ENCODE peak calls at places on chromosomes 3 and 15, in nine cellular contexts. One of them, this sample, is unnamed.

GRCh38 chr15:27473846-27474245 is 502.9 kb downstream of the GABRG3 start:
- DNase-seq in neuronal stem cell: no peak
- DNase-seq in PC-9: no peak
- DNase-seq in neural progenitor cell: no peak
- DNase-seq in K562: no peak
- DNase-seq in MM.1S: no peak
- DNase-seq in adrenal gland: no peak
- DNase-seq in CD4-positive, alpha-beta memory T cell: no peak
- DNase-seq in H9: no peak
- DNase-seq in this sample: no peak

GRCh38 chr15:29670945-29671307 is 151.3 kb downstream of the TJP1 start:
- DNase-seq in CD4-positive, alpha-beta memory T cell: no peak
- DNase-seq in PC-9: peak; percentile 68
- DNase-seq in MM.1S: no peak
- DNase-seq in adrenal gland: no peak
- DNase-seq in neuronal stem cell: no peak
- DNase-seq in H9: no peak
- DNase-seq in neural progenitor cell: no peak
- DNase-seq in K562: no peak
- DNase-seq in this sample: no peak

GRCh38 chr3:49255112-49255511 is 21.9 kb downstream of the C3orf62 start:
- DNase-seq in K562: no peak
- DNase-seq in neural progenitor cell: peak; percentile 20
- DNase-seq in neuronal stem cell: no peak
- DNase-seq in CD4-positive, alpha-beta memory T cell: no peak
- DNase-seq in H9: no peak
- DNase-seq in PC-9: no peak
- DNase-seq in MM.1S: peak; percentile 54
- DNase-seq in adrenal gland: no peak
- DNase-seq in this sample: no peak

GRCh38 chr3:130820976-130821375 is 72.9 kb upstream of the ATP2C1 start:
- DNase-seq in K562: no peak
- DNase-seq in adrenal gland: peak; percentile 80
- DNase-seq in H9: no peak
- DNase-seq in MM.1S: no peak
- DNase-seq in CD4-positive, alpha-beta memory T cell: no peak
- DNase-seq in PC-9: peak; percentile 87
- DNase-seq in neuronal stem cell: no peak
- DNase-seq in neural progenitor cell: no peak
- DNase-seq in this sample: no peak

GRCh38 chr3:160968731-160969130 is 136.4 kb downstream of the B3GALNT1 start:
- DNase-seq in MM.1S: no peak
- DNase-seq in K562: no peak
- DNase-seq in neuronal stem cell: no peak
- DNase-seq in PC-9: no peak
- DNase-seq in neural progenitor cell: no peak
- DNase-seq in CD4-positive, alpha-beta memory T cell: no peak
- DNase-seq in H9: no peak
- DNase-seq in adrenal gland: no peak
- DNase-seq in this sample: no peak

GRCh38 chr3:31533169-31533870 is 595 bp downstream of the STT3B start:
- DNase-seq in neural progenitor cell: peak; percentile 71
- DNase-seq in MM.1S: peak; percentile 52
- DNase-seq in adrenal gland: peak; percentile 74
- DNase-seq in CD4-positive, alpha-beta memory T cell: peak; percentile 65
- DNase-seq in PC-9: no peak
- DNase-seq in H9: peak; percentile 40
- DNase-seq in neuronal stem cell: peak; percentile 32
- DNase-seq in K562: peak; percentile 52
- DNase-seq in this sample: peak; percentile 61

GRCh38 chr15:74884428-74885223 is 5.2 kb upstream of the MPI start:
- DNase-seq in K562: no peak
- DNase-seq in CD4-positive, alpha-beta memory T cell: no peak
- DNase-seq in H9: no peak
- DNase-seq in adrenal gland: no peak
- DNase-seq in neural progenitor cell: no peak
- DNase-seq in neuronal stem cell: no peak
- DNase-seq in PC-9: no peak
- DNase-seq in MM.1S: no peak
- DNase-seq in this sample: no peak

GRCh38 chr3:190747566-190747965 is 114.9 kb downstream of the GMNC start:
- DNase-seq in adrenal gland: no peak
- DNase-seq in CD4-positive, alpha-beta memory T cell: no peak
- DNase-seq in PC-9: no peak
- DNase-seq in H9: no peak
- DNase-seq in neuronal stem cell: no peak
- DNase-seq in neural progenitor cell: no peak
- DNase-seq in K562: no peak
- DNase-seq in MM.1S: no peak
- DNase-seq in this sample: no peak

GRCh38 chr3:4588410-4588809 is 95.3 kb downstream of the ITPR1 start:
- DNase-seq in MM.1S: no peak
- DNase-seq in PC-9: no peak
- DNase-seq in neuronal stem cell: no peak
- DNase-seq in H9: no peak
- DNase-seq in K562: no peak
- DNase-seq in CD4-positive, alpha-beta memory T cell: no peak
- DNase-seq in neural progenitor cell: no peak
- DNase-seq in adrenal gland: peak; percentile 81
- DNase-seq in this sample: no peak

GRCh38 chr15:39684215-39684614 is 98.4 kb downstream of the FSIP1 start:
- DNase-seq in H9: no peak
- DNase-seq in CD4-positive, alpha-beta memory T cell: no peak
- DNase-seq in adrenal gland: no peak
- DNase-seq in neuronal stem cell: no peak
- DNase-seq in K562: no peak
- DNase-seq in PC-9: no peak
- DNase-seq in MM.1S: no peak
- DNase-seq in neural progenitor cell: no peak
- DNase-seq in this sample: no peak

GRCh38 chr15:84750583-84751092 is 2.2 kb downstream of the ZNF592 start:
- DNase-seq in adrenal gland: no peak
- DNase-seq in CD4-positive, alpha-beta memory T cell: no peak
- DNase-seq in H9: no peak
- DNase-seq in MM.1S: no peak
- DNase-seq in neuronal stem cell: no peak
- DNase-seq in PC-9: no peak
- DNase-seq in K562: peak; percentile 35
- DNase-seq in neural progenitor cell: peak; percentile 29
- DNase-seq in this sample: no peak

GRCh38 chr15:75723847-75724660 is 11.4 kb upstream of the CSPG4 start:
- DNase-seq in neuronal stem cell: no peak
- DNase-seq in PC-9: no peak
- DNase-seq in K562: peak; percentile 70
- DNase-seq in MM.1S: peak; percentile 67
- DNase-seq in adrenal gland: peak; percentile 95
- DNase-seq in CD4-positive, alpha-beta memory T cell: peak; percentile 25
- DNase-seq in neural progenitor cell: peak; percentile 36
- DNase-seq in H9: no peak
- DNase-seq in this sample: no peak

GRCh38 chr3:72147600-72147999 is 362.7 kb upstream of the PROK2 start:
- DNase-seq in K562: no peak
- DNase-seq in adrenal gland: no peak
- DNase-seq in H9: no peak
- DNase-seq in MM.1S: no peak
- DNase-seq in neural progenitor cell: no peak
- DNase-seq in neuronal stem cell: no peak
- DNase-seq in PC-9: no peak
- DNase-seq in CD4-positive, alpha-beta memory T cell: no peak
- DNase-seq in this sample: no peak

GRCh38 chr15:61974759-61975158 is 85.5 kb downstream of the VPS13C start:
- DNase-seq in neural progenitor cell: no peak
- DNase-seq in K562: no peak
- DNase-seq in neuronal stem cell: no peak
- DNase-seq in MM.1S: peak; percentile 21
- DNase-seq in adrenal gland: no peak
- DNase-seq in CD4-positive, alpha-beta memory T cell: no peak
- DNase-seq in PC-9: peak; percentile 55
- DNase-seq in H9: no peak
- DNase-seq in this sample: no peak

DNA sequence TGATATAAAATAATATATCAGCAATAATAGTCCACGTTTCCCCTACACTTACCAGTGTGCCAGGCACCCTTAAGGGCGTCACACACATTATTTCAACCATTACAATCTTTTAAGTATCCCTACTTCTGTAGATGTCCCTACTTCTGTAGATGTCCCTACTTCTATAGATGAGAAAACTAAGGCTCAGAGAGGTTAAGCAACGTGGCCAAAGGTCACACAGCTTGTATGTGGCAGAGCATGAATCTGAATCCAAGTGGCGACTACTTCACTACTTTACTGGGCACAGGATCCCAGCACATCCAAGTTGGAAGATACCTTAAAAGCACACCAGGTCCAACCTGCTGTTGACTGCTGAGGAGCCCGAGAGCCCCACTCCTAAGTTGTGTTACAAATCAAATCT is 77.5 kb downstream of the TLE3 start:
- DNase-seq in MM.1S: no peak
- DNase-seq in neuronal stem cell: no peak
- DNase-seq in PC-9: no peak
- DNase-seq in CD4-positive, alpha-beta memory T cell: no peak
- DNase-seq in adrenal gland: no peak
- DNase-seq in K562: no peak
- DNase-seq in neural progenitor cell: no peak
- DNase-seq in H9: no peak
- DNase-seq in this sample: no peak
- H3K4me1 ChIP-seq in MM.1S: peaks cover 68% of the 10 kb centered on the region
- H3K4me1 ChIP-seq in neuronal stem cell: peaks cover 8% of the 10 kb centered on the region
- H3K4me1 ChIP-seq in PC-9: peaks cover 11% of the 10 kb centered on the region
- H3K4me1 ChIP-seq in CD4-positive, alpha-beta memory T cell: peaks cover 26% of the 10 kb centered on the region
- H3K4me1 ChIP-seq in adrenal gland: peaks cover 12% of the 10 kb centered on the region
- H3K4me1 ChIP-seq in K562: no peaks in the 10 kb centered on the region
- H3K4me1 ChIP-seq in neural progenitor cell: peaks cover 6% of the 10 kb centered on the region
- H3K4me1 ChIP-seq in H9: no peaks in the 10 kb centered on the region
- H3K4me1 ChIP-seq in this sample: peaks cover 17% of the 10 kb centered on the region

DNA sequence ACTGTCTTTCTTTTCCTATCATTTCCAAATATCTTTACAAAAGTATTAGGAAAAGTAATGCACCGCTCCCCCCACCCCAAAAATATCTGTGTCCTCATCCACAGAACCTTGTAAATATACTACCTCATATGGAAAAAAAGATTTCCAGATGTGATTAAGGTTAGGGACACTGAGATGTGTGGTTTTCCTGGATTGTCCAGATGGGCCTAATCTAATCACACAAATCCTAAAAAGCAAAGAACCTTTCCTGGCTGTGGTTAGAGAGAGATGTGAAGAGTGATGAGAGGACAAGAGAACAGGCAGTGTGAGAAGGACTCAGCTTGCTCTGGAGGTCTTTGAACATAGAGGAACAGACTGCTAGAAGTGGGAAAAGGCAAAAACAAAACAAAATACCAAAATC is 77.7 kb downstream of the ROBO1 start:
- DNase-seq in PC-9: no peak
- DNase-seq in neural progenitor cell: no peak
- DNase-seq in adrenal gland: no peak
- DNase-seq in neuronal stem cell: no peak
- DNase-seq in H9: no peak
- DNase-seq in K562: no peak
- DNase-seq in MM.1S: no peak
- DNase-seq in CD4-positive, alpha-beta memory T cell: no peak
- DNase-seq in this sample: no peak
- H3K4me1 ChIP-seq in PC-9: no peaks in the 10 kb centered on the region
- H3K4me1 ChIP-seq in neural progenitor cell: no peaks in the 10 kb centered on the region
- H3K4me1 ChIP-seq in adrenal gland: no peaks in the 10 kb centered on the region
- H3K4me1 ChIP-seq in neuronal stem cell: no peaks in the 10 kb centered on the region
- H3K4me1 ChIP-seq in H9: no peaks in the 10 kb centered on the region
- H3K4me1 ChIP-seq in K562: no peaks in the 10 kb centered on the region
- H3K4me1 ChIP-seq in MM.1S: no peaks in the 10 kb centered on the region
- H3K4me1 ChIP-seq in CD4-positive, alpha-beta memory T cell: no peaks in the 10 kb centered on the region
- H3K4me1 ChIP-seq in this sample: no peaks in the 10 kb centered on the region

GRCh38 chr3:57749542-57749941 is 6.6 kb upstream of the SLMAP start:
- DNase-seq in neural progenitor cell: no peak
- DNase-seq in H9: no peak
- DNase-seq in neuronal stem cell: no peak
- DNase-seq in MM.1S: no peak
- DNase-seq in PC-9: no peak
- DNase-seq in adrenal gland: no peak
- DNase-seq in K562: no peak
- DNase-seq in CD4-positive, alpha-beta memory T cell: no peak
- DNase-seq in this sample: no peak

GRCh38 chr3:57753016-57753415 is 3.1 kb upstream of the SLMAP start:
- DNase-seq in MM.1S: no peak
- DNase-seq in neuronal stem cell: no peak
- DNase-seq in PC-9: no peak
- DNase-seq in CD4-positive, alpha-beta memory T cell: no peak
- DNase-seq in neural progenitor cell: no peak
- DNase-seq in K562: no peak
- DNase-seq in adrenal gland: no peak
- DNase-seq in H9: no peak
- DNase-seq in this sample: no peak

GRCh38 chr3:57755368-57756021 is 614 bp upstream of the SLMAP start:
- DNase-seq in CD4-positive, alpha-beta memory T cell: no peak
- DNase-seq in MM.1S: peak; percentile 60
- DNase-seq in adrenal gland: no peak
- DNase-seq in K562: peak; percentile 51
- DNase-seq in neural progenitor cell: peak; percentile 76
- DNase-seq in H9: no peak
- DNase-seq in neuronal stem cell: no peak
- DNase-seq in PC-9: peak; percentile 90
- DNase-seq in this sample: peak; percentile 20

GRCh38 chr3:57756022-57756527 is at the start of gene SLMAP:
- DNase-seq in CD4-positive, alpha-beta memory T cell: peak; percentile 94
- DNase-seq in H9: peak; percentile 96
- DNase-seq in adrenal gland: peak; percentile 99
- DNase-seq in MM.1S: peak; percentile 97
- DNase-seq in neuronal stem cell: peak; percentile 90
- DNase-seq in neural progenitor cell: peak; percentile 96
- DNase-seq in PC-9: peak; percentile 87
- DNase-seq in K562: peak; percentile 87
- DNase-seq in this sample: peak; percentile 97

GRCh38 chr3:57752307-57752706 is 3.8 kb upstream of the SLMAP start:
- DNase-seq in neuronal stem cell: no peak
- DNase-seq in neural progenitor cell: no peak
- DNase-seq in H9: no peak
- DNase-seq in PC-9: peak; percentile 90
- DNase-seq in K562: no peak
- DNase-seq in MM.1S: no peak
- DNase-seq in adrenal gland: no peak
- DNase-seq in CD4-positive, alpha-beta memory T cell: no peak
- DNase-seq in this sample: no peak
- H3K4me1 ChIP-seq in neuronal stem cell: no peaks in the 10 kb centered on the region
- H3K4me1 ChIP-seq in neural progenitor cell: peaks cover 3% of the 10 kb centered on the region
- H3K4me1 ChIP-seq in H9: no peaks in the 10 kb centered on the region
- H3K4me1 ChIP-seq in PC-9: peaks cover 49% of the 10 kb centered on the region
- H3K4me1 ChIP-seq in K562: no peaks in the 10 kb centered on the region
- H3K4me1 ChIP-seq in MM.1S: peaks cover 4% of the 10 kb centered on the region
- H3K4me1 ChIP-seq in adrenal gland: no peaks in the 10 kb centered on the region
- H3K4me1 ChIP-seq in CD4-positive, alpha-beta memory T cell: peaks cover 4% of the 10 kb centered on the region
- H3K4me1 ChIP-seq in this sample: peaks cover 1% of the 10 kb centered on the region

GRCh38 chr15:67107014-67107812 is 41.8 kb downstream of the SMAD3 start:
- DNase-seq in MM.1S: no peak
- DNase-seq in adrenal gland: peak; percentile 85
- DNase-seq in K562: peak; percentile 58
- DNase-seq in neural progenitor cell: no peak
- DNase-seq in CD4-positive, alpha-beta memory T cell: no peak
- DNase-seq in PC-9: peak; percentile 97
- DNase-seq in H9: no peak
- DNase-seq in neuronal stem cell: no peak
- DNase-seq in this sample: peak; percentile 30
- H3K4me1 ChIP-seq in MM.1S: peaks cover 36% of the 10 kb centered on the region
- H3K4me1 ChIP-seq in adrenal gland: peaks cover 65% of the 10 kb centered on the region
- H3K4me1 ChIP-seq in K562: peaks cover 38% of the 10 kb centered on the region
- H3K4me1 ChIP-seq in neural progenitor cell: peaks cover 20% of the 10 kb centered on the region
- H3K4me1 ChIP-seq in CD4-positive, alpha-beta memory T cell: peaks cover 95% of the 10 kb centered on the region
- H3K4me1 ChIP-seq in PC-9: peaks cover 67% of the 10 kb centered on the region
- H3K4me1 ChIP-seq in H9: peaks cover 2% of the 10 kb centered on the region
- H3K4me1 ChIP-seq in neuronal stem cell: peaks cover 27% of the 10 kb centered on the region
- H3K4me1 ChIP-seq in this sample: peaks cover 82% of the 10 kb centered on the region

This sample was measured in CD8-positive, alpha-beta memory T cell.